ENCODE peak calls at places on chromosomes 5 and 9, in four cellular contexts. One of them, this sample, is unnamed.

GRCh38 chr5:151770383-151771258 is 1.1 kb upstream of the G3BP1 start:
- DNase-seq in neural progenitor cell: peak
- DNase-seq in GM23248: peak
- DNase-seq in neuronal stem cell: peak
- DNase-seq in this sample: peak

GRCh38 chr5:105145152-105145551 is 1582.6 kb upstream of the NUDT12 start:
- DNase-seq in neural progenitor cell: no peak
- DNase-seq in GM23248: no peak
- DNase-seq in neuronal stem cell: no peak
- DNase-seq in this sample: no peak

GRCh38 chr5:178063277-178063676 is 50.1 kb upstream of the N4BP3 start:
- DNase-seq in neural progenitor cell: no peak
- DNase-seq in GM23248: no peak
- DNase-seq in neuronal stem cell: no peak
- DNase-seq in this sample: no peak

GRCh38 chr9:96420468-96421219 is 2.5 kb upstream of the ZNF367 start:
- DNase-seq in neural progenitor cell: peak
- DNase-seq in GM23248: peak
- DNase-seq in neuronal stem cell: peak
- DNase-seq in this sample: peak

GRCh38 chr9:72065076-72065475 is 4.7 kb upstream of the C9orf57 start:
- DNase-seq in neural progenitor cell: no peak
- DNase-seq in GM23248: no peak
- DNase-seq in neuronal stem cell: no peak
- DNase-seq in this sample: no peak

GRCh38 chr9:21684231-21684630 is 118.2 kb upstream of the MTAP start:
- DNase-seq in neural progenitor cell: no peak
- DNase-seq in GM23248: no peak
- DNase-seq in neuronal stem cell: no peak
- DNase-seq in this sample: no peak

GRCh38 chr5:8686707-8687106 is 817.8 kb downstream of the MTRR start:
- DNase-seq in neural progenitor cell: no peak
- DNase-seq in GM23248: peak
- DNase-seq in neuronal stem cell: no peak
- DNase-seq in this sample: no peak

GRCh38 chr5:546376-546908 is 22.2 kb upstream of the SLC9A3 start:
- DNase-seq in neural progenitor cell: no peak
- DNase-seq in GM23248: no peak
- DNase-seq in neuronal stem cell: no peak
- DNase-seq in this sample: no peak

GRCh38 chr9:135288941-135289534 is 190.5 kb upstream of the PPP1R26 start:
- DNase-seq in neural progenitor cell: no peak
- DNase-seq in GM23248: no peak
- DNase-seq in neuronal stem cell: no peak
- DNase-seq in this sample: no peak

GRCh38 chr5:158832096-158832495 is 267.6 kb downstream of the EBF1 start:
- DNase-seq in neural progenitor cell: no peak
- DNase-seq in GM23248: peak
- DNase-seq in neuronal stem cell: no peak
- DNase-seq in this sample: no peak

GRCh38 chr9:116365056-116365471 is 211.5 kb downstream of the PAPPA start:
- DNase-seq in neural progenitor cell: no peak
- DNase-seq in GM23248: peak
- DNase-seq in neuronal stem cell: no peak
- DNase-seq in this sample: peak

GRCh38 chr9:5587024-5587423 is 41.9 kb upstream of the RIC1 start:
- DNase-seq in neural progenitor cell: no peak
- DNase-seq in GM23248: peak
- DNase-seq in neuronal stem cell: no peak
- DNase-seq in this sample: no peak

GRCh38 chr9:127846451-127847154 is 7.9 kb downstream of the ENG start:
- DNase-seq in neural progenitor cell: no peak
- DNase-seq in GM23248: no peak
- DNase-seq in neuronal stem cell: no peak
- DNase-seq in this sample: no peak

DNA sequence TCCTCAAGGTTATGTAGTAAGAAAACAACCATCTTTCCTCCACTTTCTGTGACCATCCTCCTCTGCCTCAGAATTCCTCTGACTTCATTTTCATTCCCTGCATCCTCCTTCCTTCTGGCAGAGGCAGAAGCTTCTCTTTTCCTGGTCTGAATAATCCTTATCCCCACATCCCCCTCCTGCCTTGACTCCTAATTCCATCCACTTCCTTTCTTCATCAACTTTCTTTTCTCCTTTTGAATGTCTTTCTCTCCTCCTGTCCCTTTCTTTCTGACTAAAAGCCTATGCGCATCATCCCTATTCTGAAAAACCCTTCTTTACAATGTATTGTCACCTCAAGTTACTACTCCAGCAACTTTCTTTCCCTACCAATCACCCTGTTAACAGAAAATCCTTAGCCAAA is 79.0 kb downstream of the CDO1 start:
- DNase-seq in neural progenitor cell: peak
- DNase-seq in GM23248: no peak
- DNase-seq in neuronal stem cell: no peak
- DNase-seq in this sample: no peak
- H3K4me2 ChIP-seq in neural progenitor cell: peak
- H3K4me2 ChIP-seq in GM23248: no peak
- H3K4me2 ChIP-seq in neuronal stem cell: no peak
- H3K4me2 ChIP-seq in this sample: no peak

GRCh38 chr5:147234098-147234824 is 565 bp upstream of the STK32A start:
- DNase-seq in neural progenitor cell: peak
- DNase-seq in GM23248: peak
- DNase-seq in neuronal stem cell: no peak
- DNase-seq in this sample: peak
- H2AFZ ChIP-seq in neural progenitor cell: peak
- H2AFZ ChIP-seq in GM23248: peak
- H2AFZ ChIP-seq in neuronal stem cell: peak
- H2AFZ ChIP-seq in this sample: peak

GRCh38 chr5:1562599-1562998 is 38.8 kb upstream of the LPCAT1 start:
- DNase-seq in neural progenitor cell: no peak
- DNase-seq in GM23248: no peak
- DNase-seq in neuronal stem cell: no peak
- DNase-seq in this sample: no peak

GRCh38 chr5:1563617-1564181 is 39.9 kb upstream of the LPCAT1 start:
- DNase-seq in neural progenitor cell: no peak
- DNase-seq in GM23248: no peak
- DNase-seq in neuronal stem cell: no peak
- DNase-seq in this sample: no peak

GRCh38 chr5:1564824-1565736 is 41.3 kb upstream of the LPCAT1 start:
- DNase-seq in neural progenitor cell: no peak
- DNase-seq in GM23248: no peak
- DNase-seq in neuronal stem cell: no peak
- DNase-seq in this sample: no peak

GRCh38 chr5:1563051-1563461 is 39.3 kb upstream of the LPCAT1 start:
- DNase-seq in neural progenitor cell: no peak
- DNase-seq in GM23248: no peak
- DNase-seq in neuronal stem cell: no peak
- DNase-seq in this sample: no peak

DNA sequence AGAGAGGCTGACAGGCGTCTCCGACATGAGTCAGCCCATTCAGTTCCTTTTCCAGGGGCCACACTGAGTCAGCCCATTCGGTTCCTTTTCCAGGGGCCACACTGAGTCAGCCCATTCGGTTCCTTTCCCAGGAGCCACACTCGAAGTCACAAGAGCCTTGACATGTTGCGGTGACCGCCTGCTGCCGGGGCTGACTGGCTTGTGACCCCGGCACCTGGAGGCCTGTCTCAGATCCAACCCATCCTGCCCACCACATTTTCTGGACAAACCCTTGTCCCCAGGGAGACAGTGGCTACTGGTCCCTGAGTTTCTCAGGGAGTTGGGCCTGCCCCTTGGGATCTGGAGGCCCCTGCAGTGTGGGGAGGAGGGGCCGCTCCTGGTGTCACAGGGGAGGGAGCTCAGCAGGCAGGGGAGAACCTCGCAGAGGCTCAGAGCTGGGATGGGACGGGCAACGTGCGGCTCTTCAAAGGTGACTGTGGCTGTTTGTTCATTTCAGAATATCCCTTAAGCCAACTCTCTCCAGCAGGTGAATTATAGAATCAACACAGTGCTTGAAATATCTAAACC is 40.5 kb upstream of the LPCAT1 start:
- DNase-seq in neural progenitor cell: no peak
- DNase-seq in GM23248: peak
- DNase-seq in neuronal stem cell: no peak
- DNase-seq in this sample: no peak
- H3K4me2 ChIP-seq in neural progenitor cell: no peak
- H3K4me2 ChIP-seq in GM23248: no peak
- H3K4me2 ChIP-seq in neuronal stem cell: no peak
- H3K4me2 ChIP-seq in this sample: no peak

GRCh38 chr9:98985596-98985995 is 41.9 kb downstream of the COL15A1 start:
- DNase-seq in neural progenitor cell: no peak
- DNase-seq in GM23248: no peak
- DNase-seq in neuronal stem cell: no peak
- DNase-seq in this sample: no peak
- H2AFZ ChIP-seq in neural progenitor cell: no peak
- H2AFZ ChIP-seq in GM23248: no peak
- H2AFZ ChIP-seq in neuronal stem cell: no peak
- H2AFZ ChIP-seq in this sample: no peak

DNA sequence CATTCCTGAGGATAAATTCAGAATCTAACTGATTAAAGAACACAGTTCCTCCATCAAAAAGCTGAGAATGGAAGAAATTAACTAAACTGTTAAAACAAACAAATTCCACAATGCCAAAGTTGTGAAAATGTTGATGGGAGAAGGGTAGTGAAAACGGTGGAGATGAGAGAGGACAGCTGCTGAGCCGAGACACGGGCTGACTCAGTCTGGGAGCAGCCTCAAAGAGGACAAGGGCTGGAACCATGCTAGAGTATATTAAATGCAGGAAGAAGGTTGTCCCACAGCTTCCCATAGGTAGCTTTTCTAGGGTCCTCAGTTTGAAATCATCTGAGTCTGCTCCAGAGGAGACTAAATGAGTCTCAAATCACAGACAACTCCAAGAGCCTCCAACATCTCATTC is 14.3 kb downstream of the ADAMTS12 start:
- DNase-seq in neural progenitor cell: no peak
- DNase-seq in GM23248: peak
- DNase-seq in neuronal stem cell: no peak
- DNase-seq in this sample: no peak
- H3K4me2 ChIP-seq in neural progenitor cell: no peak
- H3K4me2 ChIP-seq in GM23248: peak
- H3K4me2 ChIP-seq in neuronal stem cell: no peak
- H3K4me2 ChIP-seq in this sample: no peak

GRCh38 chr9:3820643-3821042 is 294.8 kb upstream of the RFX3 start:
- DNase-seq in neural progenitor cell: no peak
- DNase-seq in GM23248: no peak
- DNase-seq in neuronal stem cell: no peak
- DNase-seq in this sample: no peak
- H2AFZ ChIP-seq in neural progenitor cell: no peak
- H2AFZ ChIP-seq in GM23248: no peak
- H2AFZ ChIP-seq in neuronal stem cell: no peak
- H2AFZ ChIP-seq in this sample: no peak

This sample was measured in hepatocyte.